ENCODE peak calls at places on chromosomes 4 and X, in six cellular contexts. P is left ventricle myocardium inferior, N is right atrium auricular region, A is adrenal gland, S is WERI-Rb-1, J is nephron progenitor cell. C is an unnamed sample.
A peak's percentile ranks its signal among the peaks of the same experiment; 100 is the strongest.

GRCh38 chr4:2799971-2800690 is 7.2 kb downstream of the SH3BP2 start:
- DNase-seq in A (no peak), S (no peak), P (peak; percentile 50), N (no peak), J (peak; percentile 12), C (no peak)

GRCh38 chrX:13764765-13765164 is 30.2 kb downstream of the OFD1 start:
- DNase-seq in J (peak; percentile 57), A (no peak), S (peak; percentile 94), N (no peak), P (no peak), C (peak; percentile 38)

GRCh38 chr4:138851626-138852443 is 163.7 kb upstream of the NOCT start:
- DNase-seq in P (no peak), S (peak; percentile 76), J (no peak), N (no peak), A (no peak), C (no peak)

GRCh38 chr4:140829825-140830224 is 73.6 kb upstream of the TBC1D9 start:
- DNase-seq in P (no peak), J (no peak), S (no peak), A (no peak), N (no peak), C (no peak)

GRCh38 chr4:40662962-40663604 is 33.4 kb upstream of the RBM47 start:
- DNase-seq in P (no peak), S (no peak), N (no peak), A (peak; percentile 41), J (no peak), C (no peak)

GRCh38 chr4:126986828-126987227 is 645.9 kb upstream of the INTU start:
- DNase-seq in P (no peak), N (no peak), S (no peak), J (no peak), A (no peak), C (no peak)

GRCh38 chr4:163175971-163176958 is 9.6 kb upstream of the NAF1 start:
- DNase-seq in A (no peak), S (no peak), J (no peak), P (no peak), N (no peak), C (no peak)

GRCh38 chrX:16164748-16165147 is 2.5 kb upstream of the MAGEB17 start:
- DNase-seq in J (no peak), S (no peak), A (no peak), P (no peak), N (no peak), C (no peak)

GRCh38 chr4:145183023-145183422 is 2.6 kb upstream of the OTUD4 start:
- DNase-seq in S (no peak), J (no peak), A (no peak), P (no peak), N (no peak), C (no peak)

GRCh38 chr4:111778543-111778942 is 366.7 kb upstream of the FAM241A start:
- DNase-seq in N (no peak), J (no peak), A (no peak), S (peak; percentile 14), P (no peak), C (no peak)

GRCh38 chr4:173362666-173363065 is 8.1 kb upstream of the SAP30 start:
- DNase-seq in J (no peak), N (no peak), S (no peak), P (no peak), A (no peak), C (no peak)

GRCh38 chr4:137960371-137961050 is 281.6 kb downstream of the SLC7A11 start:
- DNase-seq in N (no peak), A (no peak), P (no peak), J (no peak), S (no peak), C (no peak)

GRCh38 chr4:113943085-113943484 is 36.4 kb downstream of the ARSJ start:
- DNase-seq in J (no peak), S (no peak), A (no peak), N (no peak), P (no peak), C (no peak)

GRCh38 chrX:67568769-67569168 is 24.9 kb downstream of the AR start:
- DNase-seq in S (no peak), N (no peak), P (no peak), J (no peak), A (no peak), C (no peak)

GRCh38 chr4:4651811-4652609 is 110.2 kb upstream of the STX18 start:
- DNase-seq in S (peak; percentile 91), P (no peak), N (no peak), J (no peak), A (no peak), C (no peak)

GRCh38 chrX:150975655-150976390 is 7.3 kb upstream of the HMGB3 start:
- DNase-seq in A (no peak), P (no peak), J (no peak), N (no peak), S (no peak), C (no peak)

GRCh38 chr4:112175840-112176239 is 30.6 kb downstream of the FAM241A start:
- DNase-seq in P (no peak), S (no peak), A (no peak), N (no peak), J (no peak), C (no peak)

GRCh38 chr4:152503606-152504290 is 32.1 kb downstream of the FBXW7 start:
- DNase-seq in J (no peak), S (no peak), N (no peak), A (no peak), P (no peak), C (no peak)

GRCh38 chr4:109302366-109303140 is at the start of gene COL25A1:
- DNase-seq in J (peak; percentile 94), P (peak; percentile 51), S (peak; percentile 97), A (peak; percentile 48), N (no peak), C (peak; percentile 82)

GRCh38 chr4:120055795-120056194 is 10.9 kb downstream of the MAD2L1 start:
- DNase-seq in P (no peak), J (no peak), S (no peak), N (no peak), A (no peak), C (no peak)

GRCh38 chr4:176508780-176509331 is 189.1 kb downstream of the SPCS3 start:
- DNase-seq in S (no peak), N (no peak), P (no peak), A (no peak), J (no peak), C (no peak)

GRCh38 chr4:151344948-151345347 is 19.5 kb upstream of the SH3D19 start:
- DNase-seq in A (no peak), S (no peak), P (no peak), N (no peak), J (no peak), C (no peak)

GRCh38 chrX:68822641-68823410 is 6.0 kb upstream of the EFNB1 start:
- DNase-seq in J (peak; percentile 29), N (no peak), S (peak; percentile 63), P (peak; percentile 38), A (peak; percentile 55), C (peak; percentile 38)

GRCh38 chr4:113052379-113052951 is 3.0 kb downstream of the ANK2 start:
- DNase-seq in J (no peak), N (no peak), S (no peak), A (no peak), P (no peak), C (no peak)

GRCh38 chrX:683572-683971 is 53.0 kb downstream of the SHOX start:
- DNase-seq in A (no peak), S (no peak), P (no peak), J (no peak), N (no peak), C (no peak)

DNA sequence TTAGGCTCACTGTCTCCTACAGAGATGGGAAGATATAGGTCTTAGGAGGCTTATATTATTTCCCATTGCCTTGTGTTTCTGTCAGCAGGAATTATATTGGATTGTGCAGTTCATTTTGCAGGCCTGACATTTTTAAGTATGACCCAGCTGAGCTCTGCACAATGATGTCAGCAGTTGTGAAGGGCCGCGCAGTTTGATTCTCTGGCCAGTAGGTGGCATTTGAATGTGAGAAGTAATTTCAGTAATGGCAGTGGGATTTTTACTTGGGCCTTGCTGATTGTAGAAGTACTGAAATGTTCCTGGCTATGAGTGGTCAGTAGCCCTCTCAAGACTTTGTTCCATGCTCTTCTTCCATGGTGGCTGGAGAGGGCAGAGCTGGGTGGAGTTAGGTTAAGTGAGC is 247.2 kb upstream of the MTMR8 start:
- DNase-seq in S (peak; percentile 24), N (no peak), A (no peak), J (no peak), P (no peak), C (no peak)
- TF ChIP-seq CTCF in S (peak; percentile 59), N (no peak), A (peak; percentile 6), J (no peak), P (no peak), C (peak; percentile 43)

GRCh38 chrX:152915541-152916241 is 17.8 kb downstream of the ZNF185 start:
- DNase-seq in N (no peak), P (peak; percentile 15), J (peak; percentile 56), A (peak; percentile 68), S (peak; percentile 72), C (peak; percentile 44)
- TF ChIP-seq CTCF in N (peak; percentile 50), P (peak; percentile 55), J (peak; percentile 69), A (peak; percentile 16), S (peak; percentile 86), C (peak; percentile 69)

GRCh38 chrX:139967300-139967699 is 2.0 kb upstream of the CXorf66 start:
- DNase-seq in P (no peak), J (no peak), S (no peak), N (no peak), A (no peak), C (no peak)
- TF ChIP-seq CTCF in P (peak; percentile 12), J (no peak), S (peak; percentile 17), N (no peak), A (no peak), C (peak; percentile 47)

DNA sequence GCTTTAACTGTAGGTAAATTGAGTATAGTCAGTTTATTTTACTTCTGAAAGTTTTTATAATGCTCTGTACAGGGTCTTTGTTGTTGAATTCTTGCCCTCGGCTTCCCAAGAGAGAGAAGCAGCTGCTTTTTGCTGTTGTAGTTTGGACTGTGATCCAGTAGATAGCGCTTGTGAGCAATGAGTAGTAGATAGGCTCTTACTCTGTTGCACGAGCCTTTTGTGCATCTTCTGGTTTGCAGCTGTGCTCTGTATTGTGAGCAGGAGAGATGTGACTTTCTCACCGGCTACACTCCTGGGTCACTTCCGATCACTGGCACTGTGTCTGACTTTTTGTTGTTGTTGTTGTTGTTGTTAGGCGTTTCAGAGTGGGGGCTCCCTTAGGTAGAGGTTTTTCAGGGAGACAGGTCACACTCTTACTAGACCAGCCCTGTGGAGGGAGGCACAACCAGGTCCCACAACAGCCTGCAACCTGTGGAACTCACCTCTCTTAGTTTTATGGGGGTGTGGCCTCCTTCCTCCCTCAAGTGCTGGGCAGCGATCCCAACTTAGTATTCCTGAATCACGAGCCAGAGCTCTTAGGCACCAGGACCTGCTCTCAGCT is 822.1 kb upstream of the GALNTL6 start:
- DNase-seq in J (peak; percentile 34), A (no peak), N (no peak), P (no peak), S (peak; percentile 66), C (peak; percentile 19)
- TF ChIP-seq CTCF in J (peak; percentile 66), A (no peak), N (no peak), P (peak; percentile 20), S (peak; percentile 92), C (peak; percentile 67)

GRCh38 chr4:118969359-118969758 is 80.7 kb downstream of the SYNPO2 start:
- DNase-seq in A (peak; percentile 63), J (peak; percentile 13), N (peak; percentile 74), P (peak; percentile 51), S (peak; percentile 53), C (no peak)
- TF ChIP-seq CTCF in A (no peak), J (peak; percentile 22), N (peak; percentile 72), P (peak; percentile 72), S (peak; percentile 53), C (peak; percentile 67)

C was measured in neural crest cell.